ENCODE peak calls at places on chromosomes 5 and 9, in four cellular contexts. S is adrenal gland, M is prostate gland, C is heart left ventricle. V is an unnamed sample.

GRCh38 chr5:33441241-33441844 is 578 bp downstream of the TARS1 start:
- DNase-seq in S (no peak), M (peak), C (no peak), V (peak)

GRCh38 chr5:87252283-87252605 is 15.4 kb upstream of the RASA1 start:
- DNase-seq in S (no peak), M (no peak), C (no peak), V (no peak)

GRCh38 chr9:95102001-95102433 is 215.5 kb downstream of the FANCC start:
- DNase-seq in S (no peak), M (peak), C (peak), V (no peak)

GRCh38 chr9:133715866-133716563 is 22.1 kb downstream of the SARDH start:
- DNase-seq in S (no peak), M (no peak), C (no peak), V (no peak)

GRCh38 chr5:43314724-43315123 is 1.5 kb upstream of the HMGCS1 start:
- DNase-seq in S (no peak), M (no peak), C (no peak), V (no peak)

GRCh38 chr9:37966443-37967271 is 62.7 kb upstream of the SLC25A51 start:
- DNase-seq in S (no peak), M (no peak), C (no peak), V (no peak)

GRCh38 chr5:159331099-159331973 is 1.0 kb upstream of the IL12B start:
- DNase-seq in S (peak), M (peak), C (peak), V (peak)

GRCh38 chr9:35729700-35730485 is 2.1 kb downstream of the TLN1 start:
- DNase-seq in S (peak), M (no peak), C (peak), V (peak)

DNA sequence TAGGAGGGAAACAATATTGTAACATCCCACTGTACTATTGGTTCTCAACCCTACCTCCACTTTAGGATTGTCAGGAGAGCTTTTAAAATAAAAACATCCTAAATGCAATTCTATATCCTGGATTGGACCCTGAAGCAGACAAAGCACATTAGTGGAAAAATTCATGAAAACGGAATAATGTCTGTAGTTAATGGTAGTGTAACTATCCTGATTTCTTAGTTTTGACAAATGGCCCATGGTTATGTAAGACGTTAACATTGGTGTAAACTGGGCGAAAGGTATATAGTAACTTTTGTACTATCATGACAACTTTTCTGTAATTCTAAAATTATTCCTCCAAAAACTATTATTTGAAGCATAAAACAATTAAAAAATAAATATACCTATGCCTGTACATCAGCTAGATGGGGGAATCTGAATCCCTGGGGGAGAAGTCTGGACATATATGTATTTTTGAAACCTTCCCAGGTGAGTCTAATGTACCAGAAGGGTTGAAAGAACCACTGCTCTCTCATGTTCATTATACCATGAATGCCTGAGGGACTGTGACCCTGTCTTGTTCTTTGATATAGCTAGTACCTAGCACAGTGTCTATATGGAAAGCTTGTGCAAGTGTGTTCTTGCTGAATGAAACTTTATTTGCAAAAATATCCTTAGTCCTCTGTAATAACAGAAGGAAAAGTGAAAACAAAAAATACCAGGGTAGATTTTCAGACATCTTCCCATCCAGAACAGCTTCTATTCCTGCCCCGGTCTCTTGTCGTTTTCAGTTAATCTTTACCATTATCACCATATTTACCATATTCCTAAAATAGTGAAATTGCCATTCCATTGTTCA is 3.4 kb upstream of the TRMO start:
- DNase-seq in S (no peak), M (no peak), C (no peak), V (no peak)
- TF ChIP-seq POLR2A in S (no peak), M (no peak), C (no peak), V (peak)

DNA sequence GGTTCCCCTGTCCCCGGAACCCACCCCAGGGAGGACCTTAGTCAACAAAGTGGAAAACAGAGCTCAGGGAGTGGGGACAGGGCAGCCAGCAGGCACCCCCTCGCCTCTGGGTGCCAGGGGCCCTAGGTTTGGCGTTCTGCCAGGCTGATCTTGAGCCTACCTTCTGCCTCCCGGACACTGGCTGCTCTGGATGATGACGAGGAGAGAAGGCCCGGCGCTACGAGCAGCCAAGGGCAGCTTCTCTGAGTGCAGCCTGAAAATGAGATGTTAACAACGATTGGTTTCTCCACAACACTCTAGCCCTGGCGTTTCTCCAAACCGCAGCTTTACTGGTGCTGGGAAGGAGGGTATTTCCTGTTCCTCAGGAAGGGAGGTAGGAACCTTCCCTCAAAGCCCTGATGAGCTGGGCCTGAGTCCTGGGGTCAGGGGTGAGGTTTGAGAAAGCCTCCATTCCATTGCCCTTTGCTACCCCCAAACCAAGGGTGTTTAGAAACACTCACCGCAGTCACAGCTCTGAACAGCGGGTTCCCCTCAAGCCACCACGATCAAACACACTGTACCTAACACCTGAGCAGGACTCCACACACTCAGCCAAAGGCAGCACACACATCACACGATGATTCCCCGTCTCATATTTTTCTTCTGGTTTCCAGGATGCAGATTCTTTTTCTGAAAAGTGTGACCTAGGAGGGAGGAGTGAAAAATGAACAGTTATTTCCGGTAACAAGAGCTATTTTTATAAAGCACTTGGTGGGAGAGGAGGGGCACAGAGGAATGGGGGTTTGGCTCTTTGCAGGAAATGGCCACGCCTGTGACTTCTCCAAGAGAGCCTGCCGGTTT is at the start of gene STING1:
- DNase-seq in S (peak), M (peak), C (peak), V (peak)
- TF ChIP-seq POLR2A in S (no peak), M (peak), C (peak), V (peak)

DNA sequence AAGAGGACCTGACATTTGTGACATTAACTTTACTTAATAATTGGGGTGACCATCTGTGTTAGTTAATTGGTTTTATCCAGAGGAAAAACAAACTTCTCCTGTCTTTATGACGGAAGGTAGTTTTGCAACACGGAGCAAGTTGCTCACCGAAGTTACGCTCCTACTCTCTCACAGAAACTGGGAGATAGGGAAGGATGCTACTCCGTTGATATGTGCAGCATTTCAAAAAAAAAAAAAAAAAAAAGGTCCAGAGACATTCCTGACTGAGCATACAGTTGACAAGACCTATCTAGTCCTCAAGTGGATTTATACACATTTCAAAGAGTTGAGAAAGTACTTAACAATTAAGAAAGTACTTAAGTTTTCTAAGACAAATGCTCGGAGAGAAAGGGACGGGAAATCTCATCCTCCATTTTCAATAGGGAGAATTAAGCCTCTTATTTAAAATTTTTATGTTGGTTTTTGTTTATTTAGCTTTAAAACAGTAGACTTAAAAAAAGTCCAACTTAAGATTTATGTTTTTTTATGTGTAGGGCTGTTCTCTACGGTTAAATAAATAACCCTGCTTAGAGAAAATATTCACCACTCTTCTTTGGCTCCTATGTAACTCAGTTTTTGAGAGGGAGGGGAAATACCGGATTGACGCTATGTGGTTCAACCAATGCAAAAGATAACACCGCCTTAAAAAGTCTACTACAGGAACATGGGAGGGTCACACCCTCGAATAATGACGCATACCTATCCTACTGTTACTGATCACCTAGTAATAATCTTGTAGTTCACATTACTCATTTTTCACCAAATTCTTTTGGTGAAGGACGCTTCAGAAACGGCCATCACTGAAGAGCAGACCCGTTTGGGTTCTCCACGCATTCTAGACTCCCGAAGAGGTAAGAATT is at the start of gene FER:
- DNase-seq in S (peak), M (peak), C (no peak), V (peak)
- TF ChIP-seq POLR2A in S (no peak), M (peak), C (peak), V (no peak)

GRCh38 chr5:73565969-73566547 is 515 bp downstream of the UTP15 start:
- DNase-seq in S (no peak), M (no peak), C (no peak), V (peak)

GRCh38 chr5:73564018-73564417 is 1.4 kb downstream of the ANKRA2 start:
- DNase-seq in S (no peak), M (no peak), C (no peak), V (no peak)

GRCh38 chr5:73564644-73565165 is 734 bp downstream of the ANKRA2 start:
- DNase-seq in S (peak), M (peak), C (peak), V (peak)

GRCh38 chr5:73565166-73565968 is at the start of the genes ANKRA2 and UTP15:
- DNase-seq in S (peak), M (peak), C (peak), V (peak)
- TF ChIP-seq POLR2A in S (peak), M (peak), C (peak), V (peak)

DNA sequence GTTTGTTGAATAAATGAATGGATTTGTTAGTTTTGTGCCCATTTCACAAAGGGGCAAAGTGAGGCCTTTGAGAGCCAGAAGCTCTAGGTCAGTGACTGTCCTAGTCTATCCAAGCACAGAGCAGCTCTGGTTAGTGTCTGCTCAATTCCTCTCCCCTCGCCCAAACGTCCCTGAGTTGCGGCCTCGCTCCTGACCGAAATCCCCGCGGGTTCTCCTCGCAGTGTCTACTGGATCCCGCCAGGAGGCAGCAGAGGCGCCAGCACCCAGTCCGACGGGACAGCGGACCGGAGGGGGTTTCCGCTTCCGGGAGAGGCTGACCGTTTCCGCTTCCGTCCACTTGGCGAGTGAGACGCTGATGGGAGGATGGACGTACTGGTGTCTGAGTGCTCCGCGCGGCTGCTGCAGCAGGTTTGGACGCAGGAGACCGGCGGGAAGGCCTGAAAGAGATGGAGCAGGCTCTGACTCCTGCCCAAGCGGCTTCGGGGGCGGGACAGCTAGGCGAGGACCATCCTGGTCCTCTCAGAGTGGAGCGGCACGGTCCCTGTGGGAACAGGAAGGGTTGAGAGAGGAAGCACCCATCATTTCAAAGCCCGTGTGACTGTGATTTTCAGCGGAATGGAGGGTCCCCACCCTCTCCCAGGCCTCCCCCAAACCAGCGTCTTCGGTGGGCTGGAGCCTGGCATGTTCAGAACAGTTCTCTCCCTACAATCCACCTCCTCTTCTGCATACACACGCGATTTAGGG is at the start of gene RARS1:
- DNase-seq in S (peak), M (peak), C (peak), V (peak)
- TF ChIP-seq POLR2A in S (peak), M (peak), C (peak), V (peak)